ENCODE peak calls at places on chromosome 3, in four cellular contexts. P is body of pancreas; S is endothelial cell; L is stimulated activated CD8-positive, alpha-beta memory T cell treated with anti-CD3 and anti-CD28 coated beads, Interleukin-15, amount 100 ng/mL, for 24 hours. C is an unnamed sample.
A peak's percentile ranks its signal among the peaks of the same experiment; 100 is the strongest.

GRCh38 chr3:80190051-80190450 is 422.3 kb upstream of the ROBO1 start:
- DNase-seq in L (no peak), P (no peak), S (no peak), C (no peak)

GRCh38 chr3:67000006-67000405 is 1.9 kb downstream of the KBTBD8 start:
- DNase-seq in P (no peak), L (no peak), S (no peak), C (no peak)

GRCh38 chr3:144556392-144556791 is 584.8 kb downstream of the DIPK2A start:
- DNase-seq in P (no peak), S (no peak), L (no peak), C (no peak)

GRCh38 chr3:18249126-18249525 is 176.0 kb downstream of the SATB1 start:
- DNase-seq in L (no peak), P (no peak), S (no peak), C (no peak)

GRCh38 chr3:141429371-141430035 is 57.3 kb upstream of the RASA2 start:
- DNase-seq in L (no peak), P (no peak), S (no peak), C (no peak)

GRCh38 chr3:73236867-73237266 is 175.4 kb downstream of the EBLN2 start:
- DNase-seq in L (no peak), S (no peak), P (no peak), C (no peak)

GRCh38 chr3:65927576-65927975 is 111.1 kb downstream of the MAGI1 start:
- DNase-seq in L (no peak), P (no peak), S (no peak), C (no peak)

GRCh38 chr3:129224984-129225393 is 24.4 kb upstream of the COPG1 start:
- DNase-seq in S (peak; percentile 35), L (no peak), P (peak; percentile 89), C (no peak)

GRCh38 chr3:190120161-190121060 is at the start of gene P3H2:
- DNase-seq in S (peak; percentile 82), P (peak; percentile 75), L (no peak), C (no peak)

GRCh38 chr3:15460891-15461524 is 33.6 kb downstream of the EAF1 start:
- DNase-seq in L (no peak), S (no peak), P (no peak), C (no peak)

GRCh38 chr3:183481582-183481981 is 53.2 kb upstream of the MCF2L2 start:
- DNase-seq in L (no peak), P (no peak), S (no peak), C (no peak)

GRCh38 chr3:13528217-13528801 is 20.6 kb upstream of the FBLN2 start:
- DNase-seq in P (no peak), S (peak; percentile 53), L (no peak), C (no peak)

GRCh38 chr3:66177026-66177425 is 43.8 kb upstream of the SLC25A26 start:
- DNase-seq in S (no peak), P (no peak), L (no peak), C (no peak)

C was measured in vagina.